ENCODE peak calls at places on chromosomes 12 and 14, in nine cellular contexts. One of them, this sample, is unnamed.

GRCh38 chr12:18158774-18159557 is 69.0 kb upstream of the RERGL start:
- DNase-seq in tibial artery: no peak
- DNase-seq in stimulated activated CD4-positive, alpha-beta T cell treated with anti-CD3 and anti-CD28 coated beads, Interleukin-12 subunit alpha, Interleukin-12 subunit beta, amount 100 ng/mL, for 4 hours: no peak
- DNase-seq in posterior cingulate gyrus: no peak
- DNase-seq in neuronal stem cell: no peak
- DNase-seq in fibroblast of the aortic adventitia: peak
- DNase-seq in H9: peak
- DNase-seq in H54: no peak
- DNase-seq in CD8-positive, alpha-beta memory T cell: peak
- DNase-seq in this sample: peak

GRCh38 chr12:117684471-117684870 is 284.3 kb downstream of the KSR2 start:
- DNase-seq in CD8-positive, alpha-beta memory T cell: no peak
- DNase-seq in fibroblast of the aortic adventitia: no peak
- DNase-seq in stimulated activated CD4-positive, alpha-beta T cell treated with anti-CD3 and anti-CD28 coated beads, Interleukin-12 subunit alpha, Interleukin-12 subunit beta, amount 100 ng/mL, for 4 hours: no peak
- DNase-seq in posterior cingulate gyrus: no peak
- DNase-seq in H54: no peak
- DNase-seq in neuronal stem cell: no peak
- DNase-seq in H9: no peak
- DNase-seq in tibial artery: no peak
- DNase-seq in this sample: no peak

GRCh38 chr14:29749327-29749726 is 178.3 kb downstream of the PRKD1 start:
- DNase-seq in H54: peak
- DNase-seq in stimulated activated CD4-positive, alpha-beta T cell treated with anti-CD3 and anti-CD28 coated beads, Interleukin-12 subunit alpha, Interleukin-12 subunit beta, amount 100 ng/mL, for 4 hours: no peak
- DNase-seq in fibroblast of the aortic adventitia: peak
- DNase-seq in CD8-positive, alpha-beta memory T cell: no peak
- DNase-seq in tibial artery: no peak
- DNase-seq in posterior cingulate gyrus: no peak
- DNase-seq in neuronal stem cell: no peak
- DNase-seq in H9: no peak
- DNase-seq in this sample: no peak

GRCh38 chr12:117090816-117091711 is 8.2 kb downstream of the TESC start:
- DNase-seq in posterior cingulate gyrus: no peak
- DNase-seq in H54: no peak
- DNase-seq in CD8-positive, alpha-beta memory T cell: no peak
- DNase-seq in neuronal stem cell: no peak
- DNase-seq in H9: no peak
- DNase-seq in tibial artery: no peak
- DNase-seq in fibroblast of the aortic adventitia: no peak
- DNase-seq in stimulated activated CD4-positive, alpha-beta T cell treated with anti-CD3 and anti-CD28 coated beads, Interleukin-12 subunit alpha, Interleukin-12 subunit beta, amount 100 ng/mL, for 4 hours: no peak
- DNase-seq in this sample: no peak

GRCh38 chr14:91368681-91369416 is 48.8 kb downstream of the CCDC88C start:
- DNase-seq in neuronal stem cell: no peak
- DNase-seq in stimulated activated CD4-positive, alpha-beta T cell treated with anti-CD3 and anti-CD28 coated beads, Interleukin-12 subunit alpha, Interleukin-12 subunit beta, amount 100 ng/mL, for 4 hours: no peak
- DNase-seq in fibroblast of the aortic adventitia: no peak
- DNase-seq in posterior cingulate gyrus: no peak
- DNase-seq in H9: no peak
- DNase-seq in H54: no peak
- DNase-seq in CD8-positive, alpha-beta memory T cell: no peak
- DNase-seq in tibial artery: no peak
- DNase-seq in this sample: no peak

GRCh38 chr14:74754899-74755298 is 8.2 kb upstream of the YLPM1 start:
- DNase-seq in CD8-positive, alpha-beta memory T cell: no peak
- DNase-seq in H9: no peak
- DNase-seq in neuronal stem cell: no peak
- DNase-seq in posterior cingulate gyrus: no peak
- DNase-seq in H54: no peak
- DNase-seq in tibial artery: no peak
- DNase-seq in stimulated activated CD4-positive, alpha-beta T cell treated with anti-CD3 and anti-CD28 coated beads, Interleukin-12 subunit alpha, Interleukin-12 subunit beta, amount 100 ng/mL, for 4 hours: no peak
- DNase-seq in fibroblast of the aortic adventitia: no peak
- DNase-seq in this sample: no peak

GRCh38 chr12:49624919-49625577 is 1.7 kb downstream of the PRPF40B start:
- DNase-seq in fibroblast of the aortic adventitia: peak
- DNase-seq in stimulated activated CD4-positive, alpha-beta T cell treated with anti-CD3 and anti-CD28 coated beads, Interleukin-12 subunit alpha, Interleukin-12 subunit beta, amount 100 ng/mL, for 4 hours: no peak
- DNase-seq in H54: peak
- DNase-seq in neuronal stem cell: no peak
- DNase-seq in CD8-positive, alpha-beta memory T cell: no peak
- DNase-seq in H9: no peak
- DNase-seq in posterior cingulate gyrus: no peak
- DNase-seq in tibial artery: no peak
- DNase-seq in this sample: no peak

GRCh38 chr14:91159906-91160305 is 46.0 kb downstream of the DGLUCY start:
- DNase-seq in CD8-positive, alpha-beta memory T cell: no peak
- DNase-seq in tibial artery: no peak
- DNase-seq in fibroblast of the aortic adventitia: no peak
- DNase-seq in stimulated activated CD4-positive, alpha-beta T cell treated with anti-CD3 and anti-CD28 coated beads, Interleukin-12 subunit alpha, Interleukin-12 subunit beta, amount 100 ng/mL, for 4 hours: no peak
- DNase-seq in posterior cingulate gyrus: no peak
- DNase-seq in neuronal stem cell: no peak
- DNase-seq in H9: no peak
- DNase-seq in H54: no peak
- DNase-seq in this sample: no peak

This sample was measured in GM23338.